ENCODE peak calls at places on chromosomes 6 and 20, in four cellular contexts. One of them, this sample, is unnamed.
A peak's percentile ranks its signal among the peaks of the same experiment; 100 is the strongest.

GRCh38 chr6:68087399-68088133 is 547.5 kb upstream of the ADGRB3 start:
- DNase-seq in heart right ventricle: no peak
- DNase-seq in transverse colon: no peak
- DNase-seq in AG09309: no peak
- DNase-seq in this sample: peak; percentile 57

GRCh38 chr20:12824353-12824752 is 184.4 kb upstream of the SPTLC3 start:
- DNase-seq in transverse colon: no peak
- DNase-seq in heart right ventricle: no peak
- DNase-seq in AG09309: no peak
- DNase-seq in this sample: peak; percentile 4

GRCh38 chr20:1209447-1210387 is 6.5 kb downstream of the C20orf202 start:
- DNase-seq in heart right ventricle: no peak
- DNase-seq in AG09309: no peak
- DNase-seq in transverse colon: no peak
- DNase-seq in this sample: no peak

GRCh38 chr6:98832282-98833100 is 1.9 kb upstream of the POU3F2 start:
- DNase-seq in transverse colon: no peak
- DNase-seq in heart right ventricle: no peak
- DNase-seq in AG09309: no peak
- DNase-seq in this sample: peak; percentile 66

GRCh38 chr6:133568970-133569889 is 319.7 kb upstream of the TCF21 start:
- DNase-seq in AG09309: no peak
- DNase-seq in heart right ventricle: no peak
- DNase-seq in transverse colon: peak; percentile 14
- DNase-seq in this sample: peak; percentile 82

GRCh38 chr6:44702292-44702691 is 314.8 kb downstream of the CDC5L start:
- DNase-seq in heart right ventricle: no peak
- DNase-seq in transverse colon: no peak
- DNase-seq in AG09309: no peak
- DNase-seq in this sample: peak; percentile 36

GRCh38 chr6:132648356-132648755 is 10.6 kb downstream of the TAAR1 start:
- DNase-seq in AG09309: peak; percentile 56
- DNase-seq in transverse colon: no peak
- DNase-seq in heart right ventricle: no peak
- DNase-seq in this sample: peak; percentile 77

GRCh38 chr6:112310439-112311154 is 36.5 kb upstream of the RFPL4B start:
- DNase-seq in AG09309: no peak
- DNase-seq in transverse colon: no peak
- DNase-seq in heart right ventricle: no peak
- DNase-seq in this sample: no peak

GRCh38 chr6:169654590-169655391 is 47.0 kb downstream of the WDR27 start:
- DNase-seq in transverse colon: peak; percentile 84
- DNase-seq in AG09309: peak; percentile 17
- DNase-seq in heart right ventricle: no peak
- DNase-seq in this sample: peak; percentile 83

GRCh38 chr6:44809256-44809655 is 421.8 kb downstream of the CDC5L start:
- DNase-seq in heart right ventricle: no peak
- DNase-seq in transverse colon: no peak
- DNase-seq in AG09309: no peak
- DNase-seq in this sample: no peak

GRCh38 chr20:59933296-59933848 is at the start of gene SYCP2:
- DNase-seq in heart right ventricle: peak; percentile 76
- DNase-seq in AG09309: no peak
- DNase-seq in transverse colon: peak; percentile 28
- DNase-seq in this sample: peak; percentile 22

GRCh38 chr20:36572701-36573102 is 695 bp upstream of the TGIF2 start:
- DNase-seq in heart right ventricle: no peak
- DNase-seq in AG09309: no peak
- DNase-seq in transverse colon: peak; percentile 31
- DNase-seq in this sample: no peak

GRCh38 chr6:30061766-30062458 is 847 bp downstream of the POLR1H start:
- DNase-seq in heart right ventricle: no peak
- DNase-seq in transverse colon: peak; percentile 45
- DNase-seq in AG09309: no peak
- DNase-seq in this sample: peak; percentile 29

GRCh38 chr6:108463789-108464188 is 96.9 kb upstream of the FOXO3 start:
- DNase-seq in AG09309: no peak
- DNase-seq in heart right ventricle: no peak
- DNase-seq in transverse colon: no peak
- DNase-seq in this sample: peak; percentile 14

GRCh38 chr20:36344517-36345132 is 38.5 kb downstream of the DLGAP4 start:
- DNase-seq in AG09309: peak; percentile 1
- DNase-seq in transverse colon: peak; percentile 14
- DNase-seq in heart right ventricle: no peak
- DNase-seq in this sample: peak; percentile 51

GRCh38 chr6:131831392-131831791 is 23.6 kb downstream of the ENPP1 start:
- DNase-seq in AG09309: peak; percentile 55
- DNase-seq in transverse colon: no peak
- DNase-seq in heart right ventricle: no peak
- DNase-seq in this sample: peak; percentile 65

GRCh38 chr6:63805808-63806572 is 170.4 kb downstream of the PHF3 start:
- DNase-seq in transverse colon: no peak
- DNase-seq in AG09309: peak; percentile 70
- DNase-seq in heart right ventricle: no peak
- DNase-seq in this sample: peak; percentile 85

GRCh38 chr6:34412054-34412453 is 13.8 kb downstream of the RPS10 start:
- DNase-seq in heart right ventricle: no peak
- DNase-seq in transverse colon: no peak
- DNase-seq in AG09309: no peak
- DNase-seq in this sample: peak; percentile 15

GRCh38 chr6:61809004-61809595 is 476.9 kb downstream of the KHDRBS2 start:
- DNase-seq in AG09309: no peak
- DNase-seq in heart right ventricle: no peak
- DNase-seq in transverse colon: no peak
- DNase-seq in this sample: no peak

GRCh38 chr6:13559251-13559650 is 15.2 kb upstream of the SIRT5 start:
- DNase-seq in transverse colon: no peak
- DNase-seq in heart right ventricle: no peak
- DNase-seq in AG09309: no peak
- DNase-seq in this sample: no peak

GRCh38 chr20:36368400-36368799 is 62.3 kb downstream of the DLGAP4 start:
- DNase-seq in transverse colon: no peak
- DNase-seq in AG09309: no peak
- DNase-seq in heart right ventricle: no peak
- DNase-seq in this sample: no peak

GRCh38 chr6:13466304-13467215 is 20.8 kb downstream of the GFOD1 start:
- DNase-seq in AG09309: no peak
- DNase-seq in heart right ventricle: no peak
- DNase-seq in transverse colon: no peak
- DNase-seq in this sample: no peak

GRCh38 chr20:1001981-1002681 is at the start of gene RSPO4:
- DNase-seq in AG09309: no peak
- DNase-seq in heart right ventricle: no peak
- DNase-seq in transverse colon: no peak
- DNase-seq in this sample: no peak

GRCh38 chr6:145372671-145373123 is 362.6 kb downstream of the EPM2A start:
- DNase-seq in heart right ventricle: no peak
- DNase-seq in transverse colon: no peak
- DNase-seq in AG09309: peak; percentile 10
- DNase-seq in this sample: peak; percentile 37

GRCh38 chr6:5937516-5937915 is 69.2 kb downstream of the NRN1 start:
- DNase-seq in transverse colon: no peak
- DNase-seq in AG09309: no peak
- DNase-seq in heart right ventricle: no peak
- DNase-seq in this sample: no peak

GRCh38 chr6:27591660-27592059 is 118.8 kb upstream of the ZNF184 start:
- DNase-seq in transverse colon: no peak
- DNase-seq in AG09309: no peak
- DNase-seq in heart right ventricle: no peak
- DNase-seq in this sample: peak; percentile 49

GRCh38 chr6:7974932-7975763 is 64.6 kb upstream of the TXNDC5 start:
- DNase-seq in transverse colon: peak; percentile 78
- DNase-seq in AG09309: peak; percentile 96
- DNase-seq in heart right ventricle: peak; percentile 75
- DNase-seq in this sample: peak; percentile 89

GRCh38 chr6:36223706-36224105 is 27.2 kb downstream of the BRPF3 start:
- DNase-seq in heart right ventricle: no peak
- DNase-seq in AG09309: no peak
- DNase-seq in transverse colon: no peak
- DNase-seq in this sample: no peak

DNA sequence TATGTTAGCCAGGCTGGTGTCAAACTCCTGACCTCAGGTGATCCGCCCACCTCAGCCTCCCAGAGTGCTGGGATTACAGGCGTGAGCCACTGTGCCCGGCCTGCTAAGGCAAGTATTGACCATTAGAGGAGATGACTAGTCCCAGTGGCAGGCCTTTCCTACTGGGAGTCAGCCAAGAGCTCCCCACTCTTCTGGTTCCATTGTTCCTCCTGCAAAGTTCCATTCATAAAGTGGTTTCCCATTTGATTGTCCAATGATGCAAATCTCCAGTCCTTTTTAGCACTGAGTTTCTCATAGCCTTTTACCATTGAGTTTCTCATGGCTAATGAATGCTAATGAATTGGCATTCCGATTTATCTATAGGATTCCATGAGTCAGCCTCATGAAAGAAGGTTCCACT is 148.3 kb upstream of the ESR1 start:
- DNase-seq in transverse colon: no peak
- DNase-seq in AG09309: no peak
- DNase-seq in heart right ventricle: no peak
- DNase-seq in this sample: no peak
- TF ChIP-seq CTCF in transverse colon: no peak
- TF ChIP-seq CTCF in AG09309: no peak
- TF ChIP-seq CTCF in heart right ventricle: no peak
- TF ChIP-seq CTCF in this sample: no peak

DNA sequence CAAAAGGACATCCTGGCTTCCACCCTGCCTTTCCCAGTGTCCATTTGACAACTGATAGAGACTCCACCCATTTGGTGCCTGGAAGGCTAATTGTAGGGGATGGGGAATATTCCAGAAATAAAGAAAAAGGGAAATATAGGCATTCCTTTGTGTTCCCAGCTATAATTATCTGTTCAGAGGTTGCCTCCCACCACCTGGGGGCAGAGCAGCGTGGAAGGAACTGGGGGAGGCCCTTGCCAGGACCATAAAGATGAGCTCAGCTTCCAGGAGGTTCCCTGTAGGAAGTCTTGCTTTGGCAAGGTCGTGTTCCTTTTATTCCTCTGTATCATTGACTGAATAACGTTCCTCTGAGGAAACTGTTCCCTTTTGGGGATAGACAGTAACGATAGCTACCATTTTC is 214.7 kb downstream of the TFAP2C start:
- DNase-seq in AG09309: no peak
- DNase-seq in transverse colon: no peak
- DNase-seq in heart right ventricle: no peak
- DNase-seq in this sample: no peak
- TF ChIP-seq CTCF in AG09309: peak; percentile 10
- TF ChIP-seq CTCF in transverse colon: no peak
- TF ChIP-seq CTCF in heart right ventricle: no peak
- TF ChIP-seq CTCF in this sample: peak; percentile 26

GRCh38 chr20:32034581-32035397 is 17.3 kb upstream of the HCK start:
- DNase-seq in heart right ventricle: no peak
- DNase-seq in AG09309: no peak
- DNase-seq in transverse colon: no peak
- DNase-seq in this sample: no peak
- TF ChIP-seq CTCF in heart right ventricle: no peak
- TF ChIP-seq CTCF in AG09309: peak; percentile 50
- TF ChIP-seq CTCF in transverse colon: no peak
- TF ChIP-seq CTCF in this sample: no peak

DNA sequence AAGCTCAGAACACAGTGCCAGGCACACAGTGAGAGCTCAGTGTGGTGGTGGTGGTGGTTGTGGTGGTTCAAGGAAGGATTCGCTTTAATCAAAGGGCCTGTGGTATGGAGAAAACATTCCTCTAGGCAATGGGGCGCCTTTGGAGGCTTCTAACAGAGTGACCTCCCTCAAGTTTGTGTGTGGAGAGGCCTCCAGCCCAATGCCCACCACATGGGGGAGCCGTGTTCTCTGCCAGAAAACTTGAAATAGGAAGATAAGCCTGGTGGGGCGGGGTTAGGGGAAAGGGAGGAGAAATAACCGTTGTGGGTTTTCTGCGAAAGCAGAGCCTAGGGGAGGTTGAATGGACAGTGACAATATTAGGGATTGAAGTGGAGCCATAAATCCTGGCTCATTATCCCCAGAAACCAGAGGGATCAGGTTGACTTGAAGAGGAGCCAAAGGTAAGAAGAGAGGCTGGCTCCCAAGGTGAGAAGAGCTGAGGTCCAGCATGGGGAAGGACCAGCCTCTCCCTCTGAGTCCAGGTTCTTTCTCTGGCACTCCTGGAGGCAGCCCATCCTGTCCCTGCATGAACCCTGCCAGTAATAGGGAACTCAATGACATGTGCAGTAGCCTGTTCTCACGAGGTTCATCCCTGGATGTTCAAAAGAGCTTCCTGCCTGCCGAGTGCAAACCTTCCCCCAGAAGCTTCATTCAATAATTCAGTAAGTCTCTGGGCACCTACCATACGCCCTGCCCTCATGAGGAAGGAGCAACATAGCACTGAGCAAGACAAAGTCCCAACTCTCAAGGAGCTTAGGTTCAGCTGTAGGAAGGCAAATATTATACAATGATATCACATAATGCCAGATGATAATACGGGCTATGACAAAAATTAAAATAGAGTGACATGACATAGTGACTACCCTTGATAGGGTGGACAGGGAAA is 51.4 kb downstream of the TGM2 start:
- DNase-seq in heart right ventricle: no peak
- DNase-seq in AG09309: no peak
- DNase-seq in transverse colon: no peak
- DNase-seq in this sample: no peak
- TF ChIP-seq CTCF in heart right ventricle: peak; percentile 41
- TF ChIP-seq CTCF in AG09309: peak; percentile 19
- TF ChIP-seq CTCF in transverse colon: no peak
- TF ChIP-seq CTCF in this sample: peak; percentile 22

DNA sequence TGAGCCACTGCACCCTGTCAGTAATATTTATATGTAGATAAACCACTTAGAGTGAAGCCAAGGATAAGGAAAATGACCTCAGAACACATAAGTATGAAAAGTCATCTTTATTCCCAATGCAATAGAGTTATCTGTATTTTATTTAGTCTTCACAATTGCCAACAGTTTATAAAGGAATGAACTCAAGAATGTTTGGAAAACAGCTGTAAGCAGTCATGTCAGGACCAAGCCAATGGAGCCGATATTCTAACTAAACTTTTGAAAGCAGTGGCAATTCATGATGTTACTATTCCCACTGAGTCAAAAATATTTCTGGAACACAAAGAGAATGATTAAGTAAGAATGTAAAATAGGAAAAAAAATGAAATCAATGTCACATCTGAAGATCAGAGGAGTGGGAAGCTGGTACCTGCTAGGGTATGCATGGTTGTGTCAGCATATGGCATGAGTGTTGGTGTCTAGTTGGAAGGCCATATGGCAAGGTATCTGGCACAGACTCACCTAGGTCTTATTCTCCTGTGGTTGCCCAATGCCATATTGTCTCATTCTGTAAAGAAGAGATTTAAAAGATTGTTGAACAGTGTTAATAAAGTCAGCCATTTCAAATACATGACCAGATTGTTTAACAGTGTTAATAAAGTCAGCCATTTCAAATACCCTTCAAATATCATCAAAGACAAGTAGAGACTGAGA is 118.2 kb downstream of the ADAT2 start:
- DNase-seq in heart right ventricle: no peak
- DNase-seq in AG09309: no peak
- DNase-seq in transverse colon: no peak
- DNase-seq in this sample: no peak
- TF ChIP-seq CTCF in heart right ventricle: no peak
- TF ChIP-seq CTCF in AG09309: no peak
- TF ChIP-seq CTCF in transverse colon: no peak
- TF ChIP-seq CTCF in this sample: no peak

GRCh38 chr20:5430670-5431069 is 113.9 kb upstream of the PROKR2 start:
- DNase-seq in transverse colon: no peak
- DNase-seq in heart right ventricle: no peak
- DNase-seq in AG09309: no peak
- DNase-seq in this sample: no peak
- TF ChIP-seq CTCF in transverse colon: no peak
- TF ChIP-seq CTCF in heart right ventricle: no peak
- TF ChIP-seq CTCF in AG09309: no peak
- TF ChIP-seq CTCF in this sample: no peak